ENCODE peak calls at places on chromosomes 6 and 20, in seven cellular contexts. W, E, J, Y, K, P and T are unnamed samples.
A peak's percentile ranks its signal among the peaks of the same experiment; 100 is the strongest.

GRCh38 chr6:53029761-53030160 is 34.7 kb upstream of the GSTA4 start:
- DNase-seq in W (no peak), E (no peak), J (no peak), Y (no peak), K (no peak), P (no peak), T (no peak)

GRCh38 chr20:35478804-35479472 is 23.5 kb downstream of the CEP250 start:
- DNase-seq in W (no peak), E (no peak), J (peak; percentile 37), Y (no peak), K (peak; percentile 57), P (no peak), T (no peak)

GRCh38 chr6:137866914-137867684 is at the start of gene TNFAIP3:
- DNase-seq in W (peak; percentile 90), E (peak; percentile 95), J (peak; percentile 90), Y (peak; percentile 81), K (peak; percentile 93), P (peak; percentile 79), T (peak; percentile 85)

GRCh38 chr20:37727247-37727956 is 33.6 kb downstream of the CTNNBL1 start:
- DNase-seq in W (no peak), E (no peak), J (no peak), Y (no peak), K (no peak), P (no peak), T (no peak)

GRCh38 chr6:99790679-99791078 is 184.0 kb downstream of the PRDM13 start:
- DNase-seq in W (no peak), E (no peak), J (no peak), Y (no peak), K (no peak), P (no peak), T (no peak)

GRCh38 chr6:35044771-35045275 is 96.3 kb downstream of the TCP11 start:
- DNase-seq in W (no peak), E (peak; percentile 30), J (peak; percentile 56), Y (no peak), K (no peak), P (no peak), T (no peak)

GRCh38 chr6:39948156-39948850 is 14.0 kb upstream of the MOCS1 start:
- DNase-seq in W (no peak), E (no peak), J (no peak), Y (no peak), K (no peak), P (no peak), T (no peak)

GRCh38 chr20:38159949-38160756 is 4.9 kb downstream of the TGM2 start:
- DNase-seq in W (no peak), E (no peak), J (no peak), Y (no peak), K (no peak), P (no peak), T (no peak)

GRCh38 chr6:16236648-16237199 is 1.7 kb upstream of the GMPR start:
- DNase-seq in W (peak; percentile 66), E (no peak), J (no peak), Y (no peak), K (no peak), P (no peak), T (no peak)

GRCh38 chr6:168181776-168182765 is 103.1 kb upstream of the FRMD1 start:
- DNase-seq in W (no peak), E (no peak), J (no peak), Y (no peak), K (no peak), P (no peak), T (no peak)

GRCh38 chr6:157089258-157089657 is 234.1 kb downstream of the TMEM242 start:
- DNase-seq in W (no peak), E (no peak), J (no peak), Y (peak; percentile 5), K (peak; percentile 60), P (no peak), T (no peak)

GRCh38 chr20:13739726-13740649 is 44.7 kb downstream of the ESF1 start:
- DNase-seq in W (no peak), E (no peak), J (no peak), Y (no peak), K (no peak), P (no peak), T (no peak)

GRCh38 chr20:19137641-19138040 is 74.8 kb upstream of the SLC24A3 start:
- DNase-seq in W (no peak), E (no peak), J (no peak), Y (no peak), K (no peak), P (no peak), T (no peak)

GRCh38 chr20:3115190-3116107 is 30.9 kb upstream of the AVP start:
- DNase-seq in W (no peak), E (no peak), J (no peak), Y (peak; percentile 17), K (peak; percentile 46), P (no peak), T (no peak)

GRCh38 chr6:77373955-77374354 is 89.3 kb downstream of the HTR1B start:
- DNase-seq in W (no peak), E (no peak), J (no peak), Y (no peak), K (no peak), P (no peak), T (no peak)

GRCh38 chr6:153662982-153663381 is 376.1 kb upstream of the OPRM1 start:
- DNase-seq in W (no peak), E (no peak), J (no peak), Y (no peak), K (no peak), P (no peak), T (no peak)
- TF ChIP-seq CTCF in W (no peak), E (no peak), J (no peak), Y (no peak), K (no peak), P (no peak), T (no peak)

DNA sequence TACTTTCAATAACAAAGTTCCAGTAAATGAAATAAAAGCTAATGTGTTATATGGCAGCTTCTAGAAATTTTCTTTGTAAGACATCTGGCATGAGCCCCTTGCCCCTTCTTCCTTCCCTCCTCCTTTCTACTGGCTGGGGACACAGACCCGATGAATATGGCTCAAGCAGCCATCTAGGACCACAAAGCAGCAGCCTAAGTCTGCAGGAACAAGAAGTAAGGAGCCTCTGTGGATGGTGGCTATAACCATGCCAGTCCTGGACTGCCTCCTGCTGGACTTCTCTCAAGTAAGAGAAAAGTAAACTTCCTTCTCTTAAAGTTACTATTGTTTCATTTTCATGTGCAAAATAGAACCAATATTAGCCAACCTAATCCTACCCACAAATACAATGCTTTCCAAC is 114.9 kb upstream of the DST start:
- DNase-seq in W (no peak), E (no peak), J (peak; percentile 43), Y (no peak), K (no peak), P (no peak), T (no peak)
- TF ChIP-seq CTCF in W (no peak), E (peak; percentile 19), J (peak; percentile 11), Y (peak; percentile 55), K (no peak), P (peak; percentile 38), T (peak; percentile 57)

GRCh38 chr6:100851819-100852218 is 29.3 kb downstream of the ASCC3 start:
- DNase-seq in W (no peak), E (no peak), J (no peak), Y (no peak), K (no peak), P (no peak), T (no peak)

GRCh38 chr6:100862063-100862462 is 19.1 kb downstream of the ASCC3 start:
- DNase-seq in W (no peak), E (no peak), J (no peak), Y (no peak), K (no peak), P (no peak), T (no peak)

GRCh38 chr6:100850174-100850573 is 31.0 kb downstream of the ASCC3 start:
- DNase-seq in W (no peak), E (no peak), J (no peak), Y (no peak), K (no peak), P (no peak), T (no peak)

DNA sequence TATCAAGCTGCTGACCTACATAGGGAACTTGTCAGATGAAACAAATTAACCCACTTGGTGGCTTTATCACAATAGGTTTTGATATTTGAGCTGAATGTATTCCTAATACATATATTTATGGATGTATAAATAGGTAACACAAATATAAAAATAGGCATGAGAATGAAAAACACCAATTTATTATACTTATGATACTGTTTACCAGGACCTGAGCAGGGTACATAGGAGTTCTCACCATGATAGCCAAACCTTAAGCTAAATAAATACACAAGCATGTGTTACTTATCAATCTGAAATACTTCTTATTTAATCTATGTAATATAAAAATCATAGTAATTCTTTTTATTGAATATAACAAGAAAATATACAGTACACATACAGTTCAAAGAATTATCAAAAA is 25.0 kb downstream of the ASCC3 start:
- DNase-seq in W (no peak), E (no peak), J (no peak), Y (no peak), K (no peak), P (no peak), T (no peak)
- TF ChIP-seq CTCF in W (no peak), E (no peak), J (no peak), Y (no peak), K (no peak), P (no peak), T (no peak)

GRCh38 chr20:48949304-48950170 is 28.0 kb downstream of the ARFGEF2 start:
- DNase-seq in W (no peak), E (peak; percentile 44), J (no peak), Y (no peak), K (peak; percentile 33), P (no peak), T (no peak)
- TF ChIP-seq CTCF in W (no peak), E (no peak), J (no peak), Y (peak; percentile 9), K (peak; percentile 24), P (no peak), T (peak; percentile 54)

DNA sequence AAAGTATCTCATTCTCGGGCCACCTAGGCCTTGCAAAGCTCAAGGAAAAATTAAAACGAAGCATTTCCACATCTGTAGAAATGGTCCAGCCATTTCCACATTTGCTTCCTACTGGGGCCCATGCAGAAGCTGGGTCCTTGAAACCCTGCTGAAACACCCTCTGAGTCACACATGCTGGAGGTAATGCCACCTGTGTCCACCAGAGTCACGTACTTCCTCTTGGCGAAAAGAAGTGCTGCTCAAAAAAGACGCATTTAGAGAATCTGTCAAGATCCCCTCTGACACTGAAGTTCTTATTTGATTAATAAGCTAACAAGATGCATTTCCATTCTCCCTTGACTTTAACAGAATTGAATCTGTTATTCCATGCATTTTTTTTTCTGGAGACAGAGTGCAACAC is 423.2 kb downstream of the PREX1 start:
- DNase-seq in W (no peak), E (no peak), J (no peak), Y (no peak), K (no peak), P (no peak), T (no peak)
- TF ChIP-seq CTCF in W (no peak), E (no peak), J (no peak), Y (no peak), K (peak; percentile 54), P (no peak), T (peak; percentile 35)